ENCODE peak calls at places on chromosomes 3 and 15, in nine cellular contexts. One of them, this sample, is unnamed.

GRCh38 chr3:130786306-130786705 is 39.7 kb upstream of the PIK3R4 start:
- DNase-seq in ACHN: no peak
- DNase-seq in GM23248: peak; percentile 10
- DNase-seq in NCI-H510A: no peak
- DNase-seq in cardiac muscle cell: no peak
- DNase-seq in SW480: no peak
- DNase-seq in iris pigment epithelial cell: no peak
- DNase-seq in EL: no peak
- DNase-seq in fibroblast of the conjunctiva: no peak
- DNase-seq in this sample: no peak

GRCh38 chr3:151560750-151561149 is 99.9 kb upstream of the IGSF10 start:
- DNase-seq in fibroblast of the conjunctiva: no peak
- DNase-seq in NCI-H510A: no peak
- DNase-seq in EL: no peak
- DNase-seq in GM23248: peak; percentile 12
- DNase-seq in SW480: no peak
- DNase-seq in iris pigment epithelial cell: no peak
- DNase-seq in cardiac muscle cell: peak; percentile 47
- DNase-seq in ACHN: no peak
- DNase-seq in this sample: no peak

GRCh38 chr3:158642474-158643210 is 1.7 kb upstream of the GFM1 start:
- DNase-seq in ACHN: no peak
- DNase-seq in SW480: no peak
- DNase-seq in fibroblast of the conjunctiva: no peak
- DNase-seq in EL: no peak
- DNase-seq in iris pigment epithelial cell: no peak
- DNase-seq in GM23248: no peak
- DNase-seq in NCI-H510A: no peak
- DNase-seq in cardiac muscle cell: no peak
- DNase-seq in this sample: no peak

GRCh38 chr15:63109498-63110290 is 12.0 kb upstream of the LACTB start:
- DNase-seq in SW480: no peak
- DNase-seq in fibroblast of the conjunctiva: no peak
- DNase-seq in EL: no peak
- DNase-seq in ACHN: no peak
- DNase-seq in NCI-H510A: no peak
- DNase-seq in GM23248: no peak
- DNase-seq in iris pigment epithelial cell: peak; percentile 91
- DNase-seq in cardiac muscle cell: peak; percentile 22
- DNase-seq in this sample: no peak

GRCh38 chr3:38136807-38137614 is at the start of gene ACAA1:
- DNase-seq in EL: peak; percentile 99
- DNase-seq in NCI-H510A: peak; percentile 94
- DNase-seq in ACHN: peak; percentile 98
- DNase-seq in SW480: peak; percentile 98
- DNase-seq in fibroblast of the conjunctiva: peak; percentile 98
- DNase-seq in GM23248: peak; percentile 100
- DNase-seq in cardiac muscle cell: peak; percentile 100
- DNase-seq in iris pigment epithelial cell: peak; percentile 100
- DNase-seq in this sample: peak; percentile 99

GRCh38 chr3:61236556-61236955 is 14.7 kb downstream of the FHIT start:
- DNase-seq in fibroblast of the conjunctiva: no peak
- DNase-seq in GM23248: no peak
- DNase-seq in EL: no peak
- DNase-seq in SW480: no peak
- DNase-seq in iris pigment epithelial cell: no peak
- DNase-seq in cardiac muscle cell: no peak
- DNase-seq in NCI-H510A: no peak
- DNase-seq in ACHN: no peak
- DNase-seq in this sample: no peak

GRCh38 chr3:148643389-148643840 is 54.3 kb upstream of the AGTR1 start:
- DNase-seq in EL: peak; percentile 88
- DNase-seq in cardiac muscle cell: peak; percentile 76
- DNase-seq in fibroblast of the conjunctiva: peak; percentile 30
- DNase-seq in SW480: no peak
- DNase-seq in ACHN: no peak
- DNase-seq in NCI-H510A: no peak
- DNase-seq in GM23248: peak; percentile 67
- DNase-seq in iris pigment epithelial cell: peak; percentile 84
- DNase-seq in this sample: peak; percentile 51

GRCh38 chr15:62119224-62119925 is 45.7 kb downstream of the C2CD4B start:
- DNase-seq in EL: peak; percentile 92
- DNase-seq in iris pigment epithelial cell: peak; percentile 98
- DNase-seq in ACHN: peak; percentile 85
- DNase-seq in fibroblast of the conjunctiva: peak; percentile 94
- DNase-seq in SW480: peak; percentile 61
- DNase-seq in GM23248: peak; percentile 97
- DNase-seq in NCI-H510A: no peak
- DNase-seq in cardiac muscle cell: peak; percentile 95
- DNase-seq in this sample: peak; percentile 93

GRCh38 chr3:52820741-52821140 is 9.7 kb downstream of the ITIH4 start:
- DNase-seq in fibroblast of the conjunctiva: no peak
- DNase-seq in SW480: peak; percentile 15
- DNase-seq in ACHN: no peak
- DNase-seq in cardiac muscle cell: peak; percentile 26
- DNase-seq in NCI-H510A: peak; percentile 10
- DNase-seq in iris pigment epithelial cell: peak; percentile 35
- DNase-seq in GM23248: peak; percentile 50
- DNase-seq in EL: peak; percentile 22
- DNase-seq in this sample: no peak

GRCh38 chr3:101722394-101723173 is 1.8 kb upstream of the CEP97 start:
- DNase-seq in EL: no peak
- DNase-seq in cardiac muscle cell: no peak
- DNase-seq in SW480: no peak
- DNase-seq in GM23248: no peak
- DNase-seq in NCI-H510A: no peak
- DNase-seq in iris pigment epithelial cell: no peak
- DNase-seq in fibroblast of the conjunctiva: no peak
- DNase-seq in ACHN: no peak
- DNase-seq in this sample: no peak

GRCh38 chr3:114110439-114110838 is 53.9 kb downstream of the QTRT2 start:
- DNase-seq in GM23248: no peak
- DNase-seq in cardiac muscle cell: no peak
- DNase-seq in iris pigment epithelial cell: no peak
- DNase-seq in fibroblast of the conjunctiva: no peak
- DNase-seq in NCI-H510A: no peak
- DNase-seq in ACHN: no peak
- DNase-seq in SW480: no peak
- DNase-seq in EL: no peak
- DNase-seq in this sample: no peak

GRCh38 chr3:71355862-71356261 is 227.7 kb downstream of the FOXP1 start:
- DNase-seq in ACHN: no peak
- DNase-seq in cardiac muscle cell: no peak
- DNase-seq in fibroblast of the conjunctiva: no peak
- DNase-seq in NCI-H510A: no peak
- DNase-seq in SW480: no peak
- DNase-seq in GM23248: no peak
- DNase-seq in EL: no peak
- DNase-seq in iris pigment epithelial cell: no peak
- DNase-seq in this sample: no peak

GRCh38 chr3:41716391-41716910 is 245.5 kb downstream of the ULK4 start:
- DNase-seq in GM23248: peak; percentile 45
- DNase-seq in fibroblast of the conjunctiva: no peak
- DNase-seq in NCI-H510A: no peak
- DNase-seq in iris pigment epithelial cell: peak; percentile 15
- DNase-seq in ACHN: peak; percentile 47
- DNase-seq in EL: peak; percentile 17
- DNase-seq in SW480: peak; percentile 42
- DNase-seq in cardiac muscle cell: peak; percentile 44
- DNase-seq in this sample: no peak

GRCh38 chr3:83500422-83500821 is 1458.4 kb upstream of the CADM2 start:
- DNase-seq in EL: no peak
- DNase-seq in SW480: peak; percentile 15
- DNase-seq in fibroblast of the conjunctiva: no peak
- DNase-seq in NCI-H510A: no peak
- DNase-seq in iris pigment epithelial cell: peak; percentile 7
- DNase-seq in cardiac muscle cell: no peak
- DNase-seq in GM23248: peak; percentile 1
- DNase-seq in ACHN: no peak
- DNase-seq in this sample: peak; percentile 58

This sample was measured in HT1080.